ENCODE peak calls at places on chromosomes 7 and 10, in six cellular contexts. B is H9, F is mesenchymal stem cell, L is mesendoderm, Y is neuronal stem cell, I is IMR-90. U is an unnamed sample.

GRCh38 chr7:141519623-141520022 is 31.6 kb upstream of the AGK start:
- DNase-seq in Y (no peak), B (no peak), F (no peak), L (no peak), I (no peak), U (no peak)

GRCh38 chr7:96004598-96004997 is 232.2 kb downstream of the DYNC1I1 start:
- DNase-seq in F (no peak), I (no peak), L (no peak), B (no peak), Y (no peak), U (no peak)

GRCh38 chr7:140870003-140870402 is 54.7 kb downstream of the BRAF start:
- DNase-seq in B (no peak), F (no peak), L (no peak), Y (no peak), I (no peak), U (no peak)

GRCh38 chr10:123134915-123135414 is 805 bp upstream of the HMX3 start:
- DNase-seq in F (no peak), I (no peak), B (no peak), Y (no peak), L (no peak), U (no peak)

GRCh38 chr10:109277456-109277855 is 645.9 kb downstream of the XPNPEP1 start:
- DNase-seq in I (peak), F (no peak), L (no peak), B (no peak), Y (no peak), U (no peak)

GRCh38 chr10:7473474-7473873 is 62.6 kb upstream of the SFMBT2 start:
- DNase-seq in Y (no peak), B (no peak), I (no peak), F (no peak), L (no peak), U (no peak)

GRCh38 chr10:104256335-104257080 is 1.8 kb downstream of the GSTO1 start:
- DNase-seq in Y (no peak), B (no peak), F (peak), I (no peak), L (no peak), U (no peak)

GRCh38 chr10:97542169-97543024 is 30.2 kb upstream of the ANKRD2 start:
- DNase-seq in B (peak), I (peak), F (peak), L (peak), Y (no peak), U (peak)

GRCh38 chr7:141198191-141198958 is 124.5 kb downstream of the TMEM178B start:
- DNase-seq in B (no peak), I (no peak), F (no peak), Y (no peak), L (peak), U (no peak)

GRCh38 chr7:158372400-158373302 is 215.0 kb downstream of the PTPRN2 start:
- DNase-seq in F (no peak), L (no peak), B (no peak), I (no peak), Y (no peak), U (no peak)

GRCh38 chr10:20909801-20910200 is 12.7 kb upstream of the NEBL start:
- DNase-seq in Y (no peak), B (no peak), L (no peak), I (no peak), F (no peak), U (no peak)

GRCh38 chr7:123805287-123805686 is 39.7 kb upstream of the HYAL4 start:
- DNase-seq in F (no peak), L (no peak), I (no peak), Y (no peak), B (no peak), U (no peak)

GRCh38 chr10:130807721-130808120 is 503.8 kb downstream of the TCERG1L start:
- DNase-seq in F (no peak), Y (no peak), L (no peak), B (no peak), I (no peak), U (no peak)

DNA sequence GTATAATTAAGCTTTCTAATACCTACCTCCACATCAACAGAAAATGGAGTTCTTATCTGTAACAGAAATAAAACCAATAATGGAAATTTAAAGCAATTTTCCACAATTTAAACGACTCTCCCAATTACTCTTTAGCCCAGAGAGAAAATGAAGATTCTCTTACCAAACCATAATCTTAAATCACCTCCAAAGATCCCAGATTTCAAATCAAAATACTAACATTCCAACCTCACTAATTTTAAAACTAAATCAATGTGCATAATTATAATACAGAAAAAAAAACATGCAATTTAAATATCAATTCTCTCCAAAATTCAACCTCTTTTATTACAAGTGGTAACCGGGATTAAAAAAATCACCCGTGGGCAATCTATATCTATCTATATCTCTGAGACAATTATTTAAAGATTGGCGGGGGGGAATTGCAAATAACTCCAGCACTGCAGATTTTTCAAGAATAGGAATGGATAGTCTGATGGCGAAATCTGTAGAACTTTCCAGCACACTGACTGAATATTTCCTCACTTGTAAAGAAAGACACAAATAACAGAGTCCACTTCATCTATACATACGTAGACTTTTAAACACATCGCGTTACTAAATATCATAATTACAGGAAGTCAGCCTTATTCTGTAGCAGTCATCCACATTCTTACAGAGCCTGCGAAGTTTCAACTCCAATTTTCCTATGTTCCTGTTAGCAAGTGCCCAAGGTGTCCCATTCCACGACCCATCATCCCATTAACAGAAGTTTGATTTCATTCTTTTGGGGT is 1.3 kb downstream of the HERC4 start:
- DNase-seq in B (no peak), F (peak), I (peak), L (no peak), Y (no peak), U (peak)
- H3K9ac ChIP-seq in B (peak), F (peak), I (peak), L (peak), Y (no peak), U (peak)

GRCh38 chr10:90813592-90814365 is 44.1 kb downstream of the HTR7 start:
- DNase-seq in B (no peak), F (no peak), L (peak), I (no peak), Y (no peak), U (no peak)
- H2BK120ac ChIP-seq in B (no peak), F (no peak), L (no peak), I (no peak), Y (no peak), U (no peak)

DNA sequence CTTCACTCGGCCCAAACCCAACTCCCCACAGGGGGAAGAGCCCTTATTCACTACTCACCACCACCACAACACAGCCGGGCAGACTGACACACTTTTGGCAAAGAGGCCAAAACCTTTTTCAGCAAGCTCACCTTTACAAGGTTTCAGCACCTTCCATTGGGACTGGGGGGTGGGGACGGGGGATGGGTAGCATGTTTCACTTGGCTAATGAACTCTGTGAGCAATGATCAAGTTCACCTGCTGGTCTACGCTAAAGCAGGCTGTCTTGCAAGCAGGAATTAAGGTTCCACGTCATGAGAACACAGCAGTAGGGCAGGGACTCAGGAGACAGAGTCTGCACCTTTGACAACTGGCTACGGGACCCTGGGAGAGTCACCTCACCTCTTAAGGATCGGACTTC is 7.0 kb downstream of the FAM53B start:
- DNase-seq in L (no peak), B (peak), Y (no peak), I (no peak), F (no peak), U (no peak)
- H3K9ac ChIP-seq in L (no peak), B (no peak), Y (no peak), I (no peak), F (no peak), U (no peak)

GRCh38 chr10:71661060-71661622 is 58.4 kb downstream of the C10orf105 start:
- DNase-seq in I (no peak), B (peak), L (peak), F (no peak), Y (no peak), U (no peak)
- H2BK120ac ChIP-seq in I (no peak), B (no peak), L (no peak), F (no peak), Y (no peak), U (no peak)

U was measured in trophoblast cell.